ENCODE peak calls at places on chromosome 10, in nine cellular contexts. W is astrocyte, V is Peyer's patch, Y is PC-9, G is IMR-90, P is body of pancreas, H is A549, A is colonic mucosa, I is fibroblast of lung. T is an unnamed sample.

GRCh38 chr10:31595992-31596391 is 277.0 kb downstream of the ZEB1 start:
- DNase-seq in W (no peak), V (no peak), Y (no peak), G (no peak), P (no peak), H (no peak), A (no peak), I (no peak), T (no peak)

GRCh38 chr10:23358357-23358756 is 13.8 kb upstream of the C10orf67 start:
- DNase-seq in W (no peak), V (no peak), Y (no peak), G (peak), P (no peak), H (no peak), A (no peak), I (peak), T (no peak)

GRCh38 chr10:69061305-69062161 is 26.4 kb upstream of the SRGN start:
- DNase-seq in W (peak), V (peak), Y (peak), G (peak), P (peak), H (peak), A (peak), I (peak), T (no peak)

GRCh38 chr10:6239213-6239991 is 36.7 kb downstream of the PFKFB3 start:
- DNase-seq in W (peak), V (no peak), Y (peak), G (peak), P (no peak), H (peak), A (no peak), I (peak), T (peak)

GRCh38 chr10:86188326-86188725 is 178.3 kb downstream of the GRID1 start:
- DNase-seq in W (no peak), V (no peak), Y (no peak), G (no peak), P (no peak), H (no peak), A (no peak), I (no peak), T (no peak)

GRCh38 chr10:71590786-71591350 is 128.7 kb downstream of the C10orf105 start:
- DNase-seq in W (no peak), V (no peak), Y (no peak), G (no peak), P (no peak), H (no peak), A (no peak), I (no peak), T (no peak)

GRCh38 chr10:22309180-22310000 is 6.8 kb upstream of the COMMD3 start:
- DNase-seq in W (no peak), V (no peak), Y (no peak), G (no peak), P (no peak), H (no peak), A (no peak), I (no peak), T (no peak)

GRCh38 chr10:68330852-68331454 is 911 bp upstream of the HNRNPH3 start:
- DNase-seq in W (peak), V (peak), Y (no peak), G (peak), P (peak), H (peak), A (peak), I (peak), T (no peak)

GRCh38 chr10:132506711-132507466 is 30.7 kb upstream of the INPP5A start:
- DNase-seq in W (peak), V (no peak), Y (no peak), G (peak), P (no peak), H (no peak), A (no peak), I (peak), T (no peak)

GRCh38 chr10:126749030-126749655 is 78.7 kb upstream of the C10orf90 start:
- DNase-seq in W (peak), V (no peak), Y (peak), G (peak), P (peak), H (peak), A (peak), I (peak), T (no peak)

GRCh38 chr10:99330675-99330924 is 1.4 kb downstream of the CNNM1 start:
- DNase-seq in W (no peak), V (no peak), Y (no peak), G (no peak), P (no peak), H (no peak), A (no peak), I (no peak), T (no peak)

GRCh38 chr10:19659920-19660655 is 156.1 kb upstream of the PLXDC2 start:
- DNase-seq in W (peak), V (no peak), Y (no peak), G (peak), P (no peak), H (no peak), A (no peak), I (no peak), T (no peak)

GRCh38 chr10:128854965-128855364 is 612.1 kb upstream of the MGMT start:
- DNase-seq in W (peak), V (no peak), Y (no peak), G (no peak), P (peak), H (no peak), A (peak), I (peak), T (no peak)

GRCh38 chr10:102645388-102645740 is 1.1 kb downstream of the TRIM8 start:
- DNase-seq in W (peak), V (peak), Y (peak), G (peak), P (peak), H (peak), A (peak), I (peak), T (no peak)

GRCh38 chr10:22911889-22912762 is 15.7 kb upstream of the ARMC3 start:
- DNase-seq in W (peak), V (no peak), Y (no peak), G (no peak), P (peak), H (no peak), A (peak), I (peak), T (no peak)

GRCh38 chr10:60677541-60678129 is 100.6 kb upstream of the CDK1 start:
- DNase-seq in W (peak), V (no peak), Y (no peak), G (no peak), P (peak), H (no peak), A (no peak), I (no peak), T (no peak)

GRCh38 chr10:78451592-78451991 is 417.9 kb downstream of the RPS24 start:
- DNase-seq in W (no peak), V (no peak), Y (no peak), G (peak), P (no peak), H (no peak), A (peak), I (no peak), T (no peak)

GRCh38 chr10:56505555-56505954 is 144.5 kb upstream of the ZWINT start:
- DNase-seq in W (no peak), V (no peak), Y (no peak), G (no peak), P (no peak), H (no peak), A (no peak), I (no peak), T (no peak)

GRCh38 chr10:32889631-32890212 is 68.3 kb downstream of the ITGB1 start:
- DNase-seq in W (no peak), V (no peak), Y (no peak), G (no peak), P (no peak), H (no peak), A (no peak), I (no peak), T (no peak)

GRCh38 chr10:25157650-25158049 is 17.2 kb upstream of the GPR158 start:
- DNase-seq in W (no peak), V (no peak), Y (no peak), G (no peak), P (no peak), H (no peak), A (no peak), I (no peak), T (no peak)

GRCh38 chr10:34555653-34556052 is 259.4 kb downstream of the PARD3 start:
- DNase-seq in W (no peak), V (no peak), Y (no peak), G (no peak), P (no peak), H (peak), A (no peak), I (no peak), T (no peak)

GRCh38 chr10:33279791-33280190 is 54.7 kb downstream of the NRP1 start:
- DNase-seq in W (no peak), V (no peak), Y (no peak), G (peak), P (no peak), H (no peak), A (no peak), I (no peak), T (no peak)

GRCh38 chr10:31004611-31005193 is 27.0 kb downstream of the ZNF438 start:
- DNase-seq in W (peak), V (no peak), Y (no peak), G (peak), P (no peak), H (peak), A (no peak), I (peak), T (no peak)

GRCh38 chr10:25498645-25499044 is 323.8 kb downstream of the GPR158 start:
- DNase-seq in W (no peak), V (no peak), Y (peak), G (no peak), P (no peak), H (no peak), A (no peak), I (no peak), T (no peak)

GRCh38 chr10:12588091-12588850 is 238.9 kb downstream of the CAMK1D start:
- DNase-seq in W (peak), V (peak), Y (peak), G (no peak), P (peak), H (no peak), A (no peak), I (no peak), T (no peak)

GRCh38 chr10:13117842-13118783 is 18.1 kb downstream of the OPTN start:
- DNase-seq in W (no peak), V (no peak), Y (no peak), G (no peak), P (no peak), H (no peak), A (no peak), I (no peak), T (no peak)

GRCh38 chr10:69307434-69307833 is 29.1 kb downstream of the HK1 start:
- DNase-seq in W (no peak), V (no peak), Y (no peak), G (no peak), P (no peak), H (no peak), A (no peak), I (no peak), T (no peak)

GRCh38 chr10:132977076-132977475 is 34.7 kb upstream of the CFAP46 start:
- DNase-seq in W (no peak), V (no peak), Y (no peak), G (no peak), P (no peak), H (no peak), A (no peak), I (no peak), T (no peak)

GRCh38 chr10:4825456-4825867 is 545 bp upstream of the AKR1E2 start:
- DNase-seq in W (no peak), V (no peak), Y (no peak), G (no peak), P (no peak), H (no peak), A (no peak), I (no peak), T (no peak)
- H3K4me3 ChIP-seq in W (no peak), V (no peak), Y (no peak), G (no peak), P (no peak), H (peak), A (peak), I (no peak), T (no peak)

DNA sequence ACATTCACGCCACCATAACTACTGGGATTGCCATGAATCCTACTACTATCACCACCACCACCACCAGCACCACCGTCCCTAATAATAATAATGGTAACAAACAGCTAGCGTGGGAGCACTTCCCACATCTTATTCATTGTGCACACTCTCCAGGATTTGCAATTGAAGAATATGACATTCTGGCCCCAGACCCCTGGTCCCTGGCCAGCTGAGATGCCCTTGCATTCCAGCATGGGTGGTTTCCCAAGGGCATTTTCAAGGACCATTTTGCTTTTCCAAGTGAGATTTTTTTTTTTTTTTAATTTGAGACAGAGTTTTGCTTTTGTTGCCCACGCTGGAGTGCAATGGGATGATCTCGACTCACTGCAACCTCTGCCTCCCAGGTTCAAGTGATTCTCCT is 14.7 kb downstream of the CTBP2 start:
- DNase-seq in W (no peak), V (no peak), Y (no peak), G (no peak), P (no peak), H (no peak), A (no peak), I (no peak), T (no peak)
- TF ChIP-seq CTCF in W (no peak), V (no peak), Y (no peak), G (no peak), P (no peak), H (no peak), A (no peak), I (no peak), T (no peak)

GRCh38 chr10:43846187-43846680 is 197.6 kb upstream of the ZNF32 start:
- DNase-seq in W (peak), V (no peak), Y (no peak), G (peak), P (no peak), H (no peak), A (no peak), I (peak), T (no peak)
- H3K4me3 ChIP-seq in W (no peak), V (no peak), Y (no peak), G (no peak), P (no peak), H (no peak), A (no peak), I (no peak), T (no peak)

GRCh38 chr10:90417056-90417455 is 440.8 kb downstream of the HTR7 start:
- DNase-seq in W (peak), V (no peak), Y (peak), G (peak), P (no peak), H (no peak), A (no peak), I (peak), T (no peak)
- TF ChIP-seq CTCF in W (no peak), V (no peak), Y (no peak), G (no peak), P (no peak), H (no peak), A (no peak), I (no peak), T (no peak)

T was measured in GM12864.